ENCODE peak calls at places on chromosomes 12 and 14, in four cellular contexts. One of them, this sample, is unnamed.
A peak's percentile ranks its signal among the peaks of the same experiment; 100 is the strongest.

GRCh38 chr12:42372154-42372791 is 46.3 kb downstream of the PPHLN1 start:
- DNase-seq in RWPE2: no peak
- DNase-seq in tibial artery: no peak
- DNase-seq in heart right ventricle: peak; percentile 21
- DNase-seq in this sample: no peak

GRCh38 chr14:100018482-100018881 is 46.7 kb upstream of the EVL start:
- DNase-seq in tibial artery: no peak
- DNase-seq in heart right ventricle: no peak
- DNase-seq in RWPE2: no peak
- DNase-seq in this sample: no peak

GRCh38 chr14:29370024-29370423 is 557.6 kb downstream of the PRKD1 start:
- DNase-seq in heart right ventricle: no peak
- DNase-seq in RWPE2: no peak
- DNase-seq in tibial artery: no peak
- DNase-seq in this sample: no peak

GRCh38 chr12:66405395-66405794 is 103.1 kb downstream of the HELB start:
- DNase-seq in tibial artery: no peak
- DNase-seq in RWPE2: no peak
- DNase-seq in heart right ventricle: no peak
- DNase-seq in this sample: no peak

GRCh38 chr12:122265433-122265832 is 861 bp downstream of the VPS33A start:
- DNase-seq in RWPE2: no peak
- DNase-seq in tibial artery: no peak
- DNase-seq in heart right ventricle: no peak
- DNase-seq in this sample: no peak

GRCh38 chr14:69056389-69056788 is 77.3 kb upstream of the ACTN1 start:
- DNase-seq in RWPE2: no peak
- DNase-seq in tibial artery: no peak
- DNase-seq in heart right ventricle: no peak
- DNase-seq in this sample: no peak

GRCh38 chr12:25301798-25302197 is 51.1 kb upstream of the KRAS start:
- DNase-seq in heart right ventricle: no peak
- DNase-seq in RWPE2: no peak
- DNase-seq in tibial artery: no peak
- DNase-seq in this sample: no peak

GRCh38 chr12:123089631-123090353 is 61.1 kb downstream of the PITPNM2 start:
- DNase-seq in RWPE2: peak; percentile 79
- DNase-seq in tibial artery: no peak
- DNase-seq in heart right ventricle: no peak
- DNase-seq in this sample: no peak

GRCh38 chr12:76555797-76556196 is 3.8 kb downstream of the OSBPL8 start:
- DNase-seq in tibial artery: no peak
- DNase-seq in heart right ventricle: no peak
- DNase-seq in RWPE2: no peak
- DNase-seq in this sample: no peak
- H3K4me1 ChIP-seq in tibial artery: peaks cover 17% of the 10 kb centered on the region
- H3K4me1 ChIP-seq in heart right ventricle: peaks cover 77% of the 10 kb centered on the region
- H3K4me1 ChIP-seq in RWPE2: peaks cover 7% of the 10 kb centered on the region
- H3K4me1 ChIP-seq in this sample: peaks cover 30% of the 10 kb centered on the region

DNA sequence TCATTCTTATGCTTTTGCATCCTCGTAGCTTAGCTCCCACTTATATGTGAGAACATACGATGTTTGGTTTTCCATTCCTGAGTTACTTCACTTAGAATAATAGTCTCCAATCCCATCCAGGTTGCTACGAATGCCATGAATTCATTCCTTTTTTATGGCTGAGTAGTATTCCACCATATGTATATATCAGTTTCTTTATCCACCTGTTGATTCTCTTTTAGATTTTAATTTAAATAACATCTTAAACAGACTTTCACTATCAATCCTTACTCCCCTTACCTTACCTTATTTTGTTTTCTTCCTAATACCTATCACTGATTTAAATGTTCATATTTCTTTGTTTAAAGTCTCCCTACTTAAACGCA is 488 bp upstream of the FBXW8 start:
- DNase-seq in tibial artery: no peak
- DNase-seq in RWPE2: no peak
- DNase-seq in heart right ventricle: no peak
- DNase-seq in this sample: no peak
- H3K27ac ChIP-seq in tibial artery: peak overlapping the region; percentile 85
- H3K27ac ChIP-seq in RWPE2: peak overlapping the region; percentile 60
- H3K27ac ChIP-seq in heart right ventricle: no peak overlapping the region
- H3K27ac ChIP-seq in this sample: no peak overlapping the region

DNA sequence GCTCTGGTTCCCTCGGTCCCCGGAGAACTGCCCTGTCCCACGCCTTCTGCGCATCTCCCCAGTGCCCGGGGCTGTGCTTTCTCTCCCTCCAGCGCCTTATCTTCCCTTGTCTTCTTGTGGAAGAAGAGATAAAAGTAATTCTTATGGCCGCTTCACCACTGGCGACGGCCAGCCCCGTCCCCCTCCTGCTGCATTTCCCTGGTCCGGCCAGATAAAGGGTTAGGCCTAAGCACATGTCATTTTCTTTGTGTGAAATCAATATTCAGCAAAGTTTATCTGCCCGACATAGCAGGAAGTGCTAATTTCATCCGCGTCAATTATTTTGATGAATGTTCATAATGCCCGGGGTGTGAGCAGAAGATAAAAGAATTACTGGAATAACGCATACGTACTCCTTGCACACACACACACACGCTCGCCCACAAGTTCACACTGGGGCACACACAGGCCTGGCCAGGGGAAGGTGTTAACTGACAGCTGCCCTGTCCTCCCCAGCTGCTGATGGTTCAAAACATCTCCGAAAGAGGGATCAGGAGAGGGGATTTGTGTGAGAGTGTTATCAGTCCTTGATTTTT is 177.7 kb upstream of the LHX5 start:
- DNase-seq in tibial artery: no peak
- DNase-seq in RWPE2: no peak
- DNase-seq in heart right ventricle: no peak
- DNase-seq in this sample: no peak
- H3K27me3 ChIP-seq in tibial artery: peaks cover 23% of the 10 kb centered on the region
- H3K27me3 ChIP-seq in RWPE2: no peaks in the 10 kb centered on the region
- H3K27me3 ChIP-seq in heart right ventricle: peaks cover 84% of the 10 kb centered on the region
- H3K27me3 ChIP-seq in this sample: no peaks in the 10 kb centered on the region

GRCh38 chr12:132448453-132448800 is 41.5 kb upstream of the FBRSL1 start:
- DNase-seq in heart right ventricle: no peak
- DNase-seq in RWPE2: no peak
- DNase-seq in tibial artery: no peak
- DNase-seq in this sample: no peak
- H3K4me1 ChIP-seq in heart right ventricle: peaks cover 5% of the 10 kb centered on the region
- H3K4me1 ChIP-seq in RWPE2: peaks cover 3% of the 10 kb centered on the region
- H3K4me1 ChIP-seq in tibial artery: no peaks in the 10 kb centered on the region
- H3K4me1 ChIP-seq in this sample: peaks cover 26% of the 10 kb centered on the region

GRCh38 chr12:117052386-117053049 is 46.7 kb downstream of the TESC start:
- DNase-seq in RWPE2: no peak
- DNase-seq in tibial artery: no peak
- DNase-seq in heart right ventricle: no peak
- DNase-seq in this sample: no peak
- H3K27ac ChIP-seq in RWPE2: no peak overlapping the region
- H3K27ac ChIP-seq in tibial artery: no peak overlapping the region
- H3K27ac ChIP-seq in heart right ventricle: peak overlapping the region; percentile 93
- H3K27ac ChIP-seq in this sample: no peak overlapping the region

GRCh38 chr12:6832125-6832524 is 3.9 kb downstream of the P3H3 start:
- DNase-seq in heart right ventricle: no peak
- DNase-seq in tibial artery: no peak
- DNase-seq in RWPE2: no peak
- DNase-seq in this sample: no peak
- H3K27me3 ChIP-seq in heart right ventricle: no peaks in the 10 kb centered on the region
- H3K27me3 ChIP-seq in tibial artery: no peaks in the 10 kb centered on the region
- H3K27me3 ChIP-seq in RWPE2: no peaks in the 10 kb centered on the region
- H3K27me3 ChIP-seq in this sample: no peaks in the 10 kb centered on the region

GRCh38 chr12:75936525-75937450 is 94.8 kb downstream of the PHLDA1 start:
- DNase-seq in RWPE2: no peak
- DNase-seq in tibial artery: no peak
- DNase-seq in heart right ventricle: no peak
- DNase-seq in this sample: no peak
- H3K4me1 ChIP-seq in RWPE2: peaks cover 28% of the 10 kb centered on the region
- H3K4me1 ChIP-seq in tibial artery: no peaks in the 10 kb centered on the region
- H3K4me1 ChIP-seq in heart right ventricle: peaks cover 26% of the 10 kb centered on the region
- H3K4me1 ChIP-seq in this sample: no peaks in the 10 kb centered on the region

GRCh38 chr12:101706403-101706802 is 9.0 kb downstream of the CHPT1 start:
- DNase-seq in tibial artery: no peak
- DNase-seq in RWPE2: no peak
- DNase-seq in heart right ventricle: no peak
- DNase-seq in this sample: no peak

GRCh38 chr12:101710289-101710688 is 12.8 kb downstream of the CHPT1 start:
- DNase-seq in RWPE2: no peak
- DNase-seq in heart right ventricle: no peak
- DNase-seq in tibial artery: no peak
- DNase-seq in this sample: no peak

GRCh38 chr12:101713059-101713682 is 15.7 kb downstream of the CHPT1 start:
- DNase-seq in tibial artery: peak; percentile 72
- DNase-seq in heart right ventricle: peak; percentile 35
- DNase-seq in RWPE2: no peak
- DNase-seq in this sample: no peak

GRCh38 chr12:101703487-101703886 is 6.0 kb downstream of the CHPT1 start:
- DNase-seq in RWPE2: no peak
- DNase-seq in tibial artery: no peak
- DNase-seq in heart right ventricle: no peak
- DNase-seq in this sample: no peak

DNA sequence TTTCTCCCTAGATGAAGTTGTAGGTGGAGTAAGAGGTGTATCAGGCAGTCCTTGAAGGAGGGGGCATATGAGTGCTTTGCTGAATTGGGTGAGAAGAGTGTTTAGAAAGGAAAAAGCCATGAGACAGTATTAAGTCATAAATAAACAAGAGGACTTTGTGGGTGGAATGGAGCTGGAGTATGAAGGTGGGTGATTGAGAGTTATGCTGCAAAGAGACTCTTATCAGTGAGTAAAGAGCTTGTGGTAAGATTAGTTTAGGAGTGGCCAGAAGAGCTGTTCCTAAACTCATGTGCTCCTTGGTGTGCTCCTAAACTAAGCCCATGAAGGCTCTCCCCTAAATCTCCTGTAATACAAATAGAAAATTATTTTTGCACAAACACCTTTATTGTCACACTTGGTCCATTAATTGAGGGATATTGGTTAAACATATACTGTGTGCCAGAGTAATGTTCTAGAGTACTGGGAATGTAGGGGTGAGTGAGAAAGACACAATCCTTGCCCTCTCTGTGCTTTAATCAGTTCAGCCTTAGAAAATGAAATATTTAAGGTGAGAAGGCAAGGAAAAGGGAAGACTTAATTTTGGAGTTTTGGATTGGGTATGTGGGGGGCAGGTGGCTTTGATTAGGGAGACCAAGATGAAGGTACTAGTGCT is 9.8 kb downstream of the CHPT1 start:
- DNase-seq in tibial artery: no peak
- DNase-seq in RWPE2: no peak
- DNase-seq in heart right ventricle: no peak
- DNase-seq in this sample: no peak
- H3K27ac ChIP-seq in tibial artery: no peak overlapping the region
- H3K27ac ChIP-seq in RWPE2: no peak overlapping the region
- H3K27ac ChIP-seq in heart right ventricle: no peak overlapping the region
- H3K27ac ChIP-seq in this sample: no peak overlapping the region

DNA sequence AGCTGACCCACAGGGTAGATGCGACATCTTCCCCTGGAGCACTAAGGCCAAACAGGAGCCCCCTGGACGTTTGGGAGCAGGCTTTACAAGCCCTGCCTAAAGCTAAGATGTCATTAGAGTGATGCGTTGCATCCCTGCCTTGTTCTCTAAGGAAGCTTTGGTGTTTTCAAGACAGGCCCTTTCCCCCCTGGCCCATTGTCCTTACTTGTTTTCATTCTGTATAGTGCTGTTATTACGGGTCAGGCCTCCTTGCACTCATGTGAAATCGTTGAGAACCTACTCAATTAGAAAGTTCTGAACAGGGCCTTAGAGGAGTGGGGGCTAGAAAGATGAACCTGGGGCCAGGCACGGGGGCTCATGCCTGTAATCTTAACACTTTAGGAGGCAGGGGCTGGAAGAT is 1.7 kb upstream of the PRKCH start:
- DNase-seq in heart right ventricle: no peak
- DNase-seq in tibial artery: no peak
- DNase-seq in RWPE2: no peak
- DNase-seq in this sample: no peak
- H3K27me3 ChIP-seq in heart right ventricle: peaks cover 9% of the 10 kb centered on the region
- H3K27me3 ChIP-seq in tibial artery: peaks cover 22% of the 10 kb centered on the region
- H3K27me3 ChIP-seq in RWPE2: no peaks in the 10 kb centered on the region
- H3K27me3 ChIP-seq in this sample: no peaks in the 10 kb centered on the region